ENCODE peak calls at places on chromosomes 7 and 10, in four cellular contexts. A is mucosa of descending colon; S is stimulated activated CD4-positive, alpha-beta T cell treated with anti-CD3 and anti-CD28 coated beads, Interleukin-4, amount 100 ng/mL, for 24 hours; C is RPMI8226. L is an unnamed sample.

GRCh38 chr7:55423277-55423711 is 58.2 kb downstream of the LANCL2 start:
- DNase-seq in S (no peak), A (no peak), C (no peak), L (no peak)

GRCh38 chr10:36450385-36450784 is 675.0 kb upstream of the ANKRD30A start:
- DNase-seq in S (no peak), C (no peak), A (no peak), L (no peak)

GRCh38 chr10:52111151-52111891 is 202.8 kb upstream of the DKK1 start:
- DNase-seq in A (no peak), C (no peak), S (no peak), L (no peak)

GRCh38 chr7:110809832-110810231 is 281.1 kb upstream of the LRRN3 start:
- DNase-seq in A (no peak), S (no peak), C (no peak), L (no peak)

GRCh38 chr10:124641282-124642075 is 102.7 kb downstream of the FAM53B start:
- DNase-seq in S (peak), A (peak), C (no peak), L (no peak)

GRCh38 chr7:584122-584465 is 64.4 kb upstream of the PDGFA start:
- DNase-seq in S (peak), A (peak), C (no peak), L (no peak)

GRCh38 chr7:12884033-12884432 is 196.6 kb downstream of the ARL4A start:
- DNase-seq in S (no peak), A (no peak), C (no peak), L (no peak)

GRCh38 chr7:99447943-99448342 is 9.2 kb downstream of the CPSF4 start:
- DNase-seq in A (no peak), S (no peak), C (peak), L (no peak)

GRCh38 chr7:37352974-37353948 is 95.4 kb downstream of the ELMO1 start:
- DNase-seq in S (peak), A (no peak), C (peak), L (peak)

GRCh38 chr10:120580651-120581259 is 123.7 kb downstream of the PLPP4 start:
- DNase-seq in A (no peak), C (no peak), S (no peak), L (no peak)

GRCh38 chr7:155277385-155277994 is 20.2 kb upstream of the INSIG1 start:
- DNase-seq in A (no peak), S (no peak), C (no peak), L (no peak)

L was measured in OCI-LY7.